ENCODE peak calls at places on chromosomes 12 and 14, in five cellular contexts. N, J, L, Z and A are unnamed samples.

GRCh38 chr14:100645200-100645985 is 58.2 kb upstream of the BEGAIN start:
- DNase-seq in N (peak), Z (peak), J (peak), L (peak), A (peak)

GRCh38 chr12:124633954-124634352 is 66.5 kb upstream of the NCOR2 start:
- DNase-seq in N (no peak), L (no peak), J (no peak), Z (no peak), A (no peak)

GRCh38 chr12:78645956-78646355 is 218.6 kb upstream of the SYT1 start:
- DNase-seq in J (no peak), Z (no peak), N (no peak), L (no peak), A (no peak)

GRCh38 chr12:5428332-5429221 is 3.3 kb upstream of the NTF3 start:
- DNase-seq in J (no peak), N (peak), L (no peak), Z (no peak), A (no peak)

GRCh38 chr12:47078733-47079364 is 572 bp upstream of the PCED1B start:
- DNase-seq in Z (peak), N (peak), L (no peak), J (peak), A (no peak)

GRCh38 chr14:91352696-91353692 is 64.6 kb downstream of the CCDC88C start:
- DNase-seq in Z (no peak), J (no peak), N (no peak), L (no peak), A (no peak)

GRCh38 chr12:50569876-50570275 is 65.1 kb downstream of the DIP2B start:
- DNase-seq in L (no peak), Z (no peak), N (no peak), J (no peak), A (no peak)

GRCh38 chr12:58491296-58491695 is 429.0 kb downstream of the LRIG3 start:
- DNase-seq in J (peak), N (no peak), L (peak), Z (no peak), A (peak)

GRCh38 chr12:103800252-103800771 is 40.7 kb downstream of the NT5DC3 start:
- DNase-seq in J (peak), L (peak), N (peak), Z (no peak), A (no peak)

GRCh38 chr12:103642240-103642864 is 55.3 kb downstream of the STAB2 start:
- DNase-seq in Z (no peak), N (no peak), J (no peak), L (no peak), A (no peak)

GRCh38 chr14:33726685-33727084 is 224.2 kb downstream of the EGLN3 start:
- DNase-seq in N (no peak), L (no peak), Z (no peak), J (no peak), A (no peak)

GRCh38 chr14:76901171-76902055 is 75.2 kb downstream of the LRRC74A start:
- DNase-seq in L (no peak), J (no peak), Z (no peak), N (no peak), A (no peak)

GRCh38 chr14:50668008-50668851 is at the start of gene SAV1:
- DNase-seq in J (peak), Z (peak), L (peak), N (peak), A (no peak)